ENCODE peak calls at places on chromosome 12, in five cellular contexts. One of them, this sample, is unnamed. For H3K4me1 and H3K36me3, the result is how much of the 10 kb centered on the place peaks cover.

GRCh38 chr12:18439541-18439940 is 178.2 kb downstream of the PIK3C2G start:
- DNase-seq in effector memory CD4-positive, alpha-beta T cell: no peak
- DNase-seq in HepG2: no peak
- DNase-seq in CD4-positive, alpha-beta memory T cell: no peak
- DNase-seq in body of pancreas: no peak
- DNase-seq in this sample: no peak

GRCh38 chr12:93292731-93293566 is 84.8 kb upstream of the NUDT4 start:
- DNase-seq in effector memory CD4-positive, alpha-beta T cell: no peak
- DNase-seq in HepG2: peak
- DNase-seq in CD4-positive, alpha-beta memory T cell: no peak
- DNase-seq in body of pancreas: no peak
- DNase-seq in this sample: no peak

GRCh38 chr12:110661337-110661972 is 27.5 kb downstream of the HVCN1 start:
- DNase-seq in effector memory CD4-positive, alpha-beta T cell: no peak
- DNase-seq in HepG2: no peak
- DNase-seq in CD4-positive, alpha-beta memory T cell: peak
- DNase-seq in body of pancreas: peak
- DNase-seq in this sample: peak

GRCh38 chr12:113252494-113252893 is 31.2 kb downstream of the TPCN1 start:
- DNase-seq in effector memory CD4-positive, alpha-beta T cell: no peak
- DNase-seq in HepG2: no peak
- DNase-seq in CD4-positive, alpha-beta memory T cell: no peak
- DNase-seq in body of pancreas: no peak
- DNase-seq in this sample: no peak

GRCh38 chr12:38664661-38665269 is 240.6 kb downstream of the CPNE8 start:
- DNase-seq in effector memory CD4-positive, alpha-beta T cell: no peak
- DNase-seq in HepG2: peak
- DNase-seq in CD4-positive, alpha-beta memory T cell: no peak
- DNase-seq in body of pancreas: no peak
- DNase-seq in this sample: no peak

GRCh38 chr12:113700943-113701342 is 229.3 kb upstream of the LHX5 start:
- DNase-seq in effector memory CD4-positive, alpha-beta T cell: no peak
- DNase-seq in HepG2: no peak
- DNase-seq in CD4-positive, alpha-beta memory T cell: no peak
- DNase-seq in body of pancreas: no peak
- DNase-seq in this sample: no peak

GRCh38 chr12:12156835-12157234 is 86.1 kb downstream of the BCL2L14 start:
- DNase-seq in effector memory CD4-positive, alpha-beta T cell: no peak
- DNase-seq in HepG2: no peak
- DNase-seq in CD4-positive, alpha-beta memory T cell: no peak
- DNase-seq in body of pancreas: no peak
- DNase-seq in this sample: no peak

GRCh38 chr12:40016960-40017359 is 88.9 kb downstream of the SLC2A13 start:
- DNase-seq in effector memory CD4-positive, alpha-beta T cell: no peak
- DNase-seq in HepG2: no peak
- DNase-seq in CD4-positive, alpha-beta memory T cell: no peak
- DNase-seq in body of pancreas: no peak
- DNase-seq in this sample: no peak

GRCh38 chr12:123111498-123112165 is 39.3 kb downstream of the PITPNM2 start:
- DNase-seq in effector memory CD4-positive, alpha-beta T cell: no peak
- DNase-seq in HepG2: no peak
- DNase-seq in CD4-positive, alpha-beta memory T cell: no peak
- DNase-seq in body of pancreas: no peak
- DNase-seq in this sample: no peak

GRCh38 chr12:67366530-67367196 is 97.5 kb downstream of the CAND1 start:
- DNase-seq in effector memory CD4-positive, alpha-beta T cell: no peak
- DNase-seq in HepG2: no peak
- DNase-seq in CD4-positive, alpha-beta memory T cell: no peak
- DNase-seq in body of pancreas: peak
- DNase-seq in this sample: no peak

GRCh38 chr12:17276196-17276595 is 670.2 kb upstream of the LMO3 start:
- DNase-seq in effector memory CD4-positive, alpha-beta T cell: no peak
- DNase-seq in HepG2: no peak
- DNase-seq in CD4-positive, alpha-beta memory T cell: no peak
- DNase-seq in body of pancreas: no peak
- DNase-seq in this sample: no peak

GRCh38 chr12:106138646-106139421 is at the start of gene NUAK1:
- DNase-seq in effector memory CD4-positive, alpha-beta T cell: no peak
- DNase-seq in HepG2: no peak
- DNase-seq in CD4-positive, alpha-beta memory T cell: no peak
- DNase-seq in body of pancreas: peak
- DNase-seq in this sample: peak

GRCh38 chr12:11601647-11602046 is 47.8 kb upstream of the ETV6 start:
- DNase-seq in effector memory CD4-positive, alpha-beta T cell: no peak
- DNase-seq in HepG2: no peak
- DNase-seq in CD4-positive, alpha-beta memory T cell: no peak
- DNase-seq in body of pancreas: no peak
- DNase-seq in this sample: no peak

GRCh38 chr12:6233121-6233971 is 33.1 kb downstream of the CD9 start:
- DNase-seq in effector memory CD4-positive, alpha-beta T cell: no peak
- DNase-seq in HepG2: no peak
- DNase-seq in CD4-positive, alpha-beta memory T cell: no peak
- DNase-seq in body of pancreas: peak
- DNase-seq in this sample: no peak

GRCh38 chr12:1820191-1820599 is at the start of gene LRTM2:
- DNase-seq in effector memory CD4-positive, alpha-beta T cell: no peak
- DNase-seq in HepG2: no peak
- DNase-seq in CD4-positive, alpha-beta memory T cell: no peak
- DNase-seq in body of pancreas: no peak
- DNase-seq in this sample: no peak

DNA sequence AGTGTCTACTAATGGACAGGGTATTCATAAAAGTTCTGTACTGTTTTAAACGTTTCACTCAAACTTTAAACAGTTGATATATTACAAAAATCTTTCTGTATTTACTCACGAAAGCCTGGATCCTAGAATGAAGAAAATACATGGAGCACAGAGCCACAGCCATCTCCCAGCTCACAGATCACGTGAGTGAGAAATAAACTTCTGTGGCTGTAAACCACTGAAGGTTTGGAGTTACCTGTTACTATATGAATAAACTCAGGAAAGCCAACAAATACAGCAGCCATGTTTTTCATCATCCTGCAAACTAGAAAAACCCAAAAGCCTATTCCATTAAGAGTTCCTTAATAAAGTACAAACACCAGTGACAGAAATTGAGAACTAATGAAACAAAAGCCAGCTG is 867 bp upstream of the TDG start:
- DNase-seq in effector memory CD4-positive, alpha-beta T cell: no peak
- DNase-seq in HepG2: no peak
- DNase-seq in CD4-positive, alpha-beta memory T cell: no peak
- DNase-seq in body of pancreas: no peak
- DNase-seq in this sample: no peak
- H3K4me3 ChIP-seq in effector memory CD4-positive, alpha-beta T cell: peak
- H3K4me3 ChIP-seq in HepG2: peak
- H3K4me3 ChIP-seq in CD4-positive, alpha-beta memory T cell: peak
- H3K4me3 ChIP-seq in body of pancreas: peak
- H3K4me3 ChIP-seq in this sample: peak

GRCh38 chr12:83245156-83245555 is 558.5 kb downstream of the TMTC2 start:
- DNase-seq in effector memory CD4-positive, alpha-beta T cell: no peak
- DNase-seq in HepG2: no peak
- DNase-seq in CD4-positive, alpha-beta memory T cell: no peak
- DNase-seq in body of pancreas: no peak
- DNase-seq in this sample: no peak
- H3K4me1 ChIP-seq in effector memory CD4-positive, alpha-beta T cell: under half
- H3K4me1 ChIP-seq in HepG2: under half
- H3K4me1 ChIP-seq in CD4-positive, alpha-beta memory T cell: under half
- H3K4me1 ChIP-seq in body of pancreas: under half
- H3K4me1 ChIP-seq in this sample: under half

GRCh38 chr12:45415393-45415817 is 199.5 kb downstream of the ANO6 start:
- DNase-seq in effector memory CD4-positive, alpha-beta T cell: no peak
- DNase-seq in HepG2: peak
- DNase-seq in CD4-positive, alpha-beta memory T cell: no peak
- DNase-seq in body of pancreas: peak
- DNase-seq in this sample: peak

GRCh38 chr12:45407188-45407850 is 191.4 kb downstream of the ANO6 start:
- DNase-seq in effector memory CD4-positive, alpha-beta T cell: no peak
- DNase-seq in HepG2: no peak
- DNase-seq in CD4-positive, alpha-beta memory T cell: no peak
- DNase-seq in body of pancreas: peak
- DNase-seq in this sample: no peak

GRCh38 chr12:45407967-45408743 is 192.3 kb downstream of the ANO6 start:
- DNase-seq in effector memory CD4-positive, alpha-beta T cell: no peak
- DNase-seq in HepG2: no peak
- DNase-seq in CD4-positive, alpha-beta memory T cell: no peak
- DNase-seq in body of pancreas: no peak
- DNase-seq in this sample: no peak

DNA sequence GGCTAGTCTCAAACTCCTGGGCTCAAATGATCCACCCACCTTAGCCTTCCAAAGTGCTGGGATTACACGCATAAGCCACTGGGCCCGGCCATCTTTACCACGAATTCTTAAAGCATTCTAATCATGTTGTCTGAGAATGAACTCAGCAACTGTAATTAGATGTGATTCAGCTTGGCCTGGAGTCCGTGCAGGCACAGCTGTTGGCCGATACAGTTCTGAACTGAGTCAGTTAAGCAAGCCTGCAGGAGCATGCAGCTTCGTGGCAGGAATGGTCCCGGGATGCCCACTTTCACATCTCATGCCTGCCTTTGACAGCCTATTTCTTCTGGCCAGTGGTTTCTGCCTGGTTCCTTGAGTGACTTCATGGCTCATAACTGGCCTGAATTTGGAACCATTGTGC is 194.1 kb downstream of the ANO6 start:
- DNase-seq in effector memory CD4-positive, alpha-beta T cell: no peak
- DNase-seq in HepG2: no peak
- DNase-seq in CD4-positive, alpha-beta memory T cell: no peak
- DNase-seq in body of pancreas: peak
- DNase-seq in this sample: peak
- H3K36me3 ChIP-seq in effector memory CD4-positive, alpha-beta T cell: under half
- H3K36me3 ChIP-seq in HepG2: half or more
- H3K36me3 ChIP-seq in CD4-positive, alpha-beta memory T cell: under half
- H3K36me3 ChIP-seq in body of pancreas: under half
- H3K36me3 ChIP-seq in this sample: under half

GRCh38 chr12:4331842-4332241 is 10.8 kb downstream of the TIGAR start:
- DNase-seq in effector memory CD4-positive, alpha-beta T cell: no peak
- DNase-seq in HepG2: no peak
- DNase-seq in CD4-positive, alpha-beta memory T cell: no peak
- DNase-seq in body of pancreas: no peak
- DNase-seq in this sample: no peak
- H3K4me3 ChIP-seq in effector memory CD4-positive, alpha-beta T cell: no peak
- H3K4me3 ChIP-seq in HepG2: no peak
- H3K4me3 ChIP-seq in CD4-positive, alpha-beta memory T cell: no peak
- H3K4me3 ChIP-seq in body of pancreas: no peak
- H3K4me3 ChIP-seq in this sample: no peak

DNA sequence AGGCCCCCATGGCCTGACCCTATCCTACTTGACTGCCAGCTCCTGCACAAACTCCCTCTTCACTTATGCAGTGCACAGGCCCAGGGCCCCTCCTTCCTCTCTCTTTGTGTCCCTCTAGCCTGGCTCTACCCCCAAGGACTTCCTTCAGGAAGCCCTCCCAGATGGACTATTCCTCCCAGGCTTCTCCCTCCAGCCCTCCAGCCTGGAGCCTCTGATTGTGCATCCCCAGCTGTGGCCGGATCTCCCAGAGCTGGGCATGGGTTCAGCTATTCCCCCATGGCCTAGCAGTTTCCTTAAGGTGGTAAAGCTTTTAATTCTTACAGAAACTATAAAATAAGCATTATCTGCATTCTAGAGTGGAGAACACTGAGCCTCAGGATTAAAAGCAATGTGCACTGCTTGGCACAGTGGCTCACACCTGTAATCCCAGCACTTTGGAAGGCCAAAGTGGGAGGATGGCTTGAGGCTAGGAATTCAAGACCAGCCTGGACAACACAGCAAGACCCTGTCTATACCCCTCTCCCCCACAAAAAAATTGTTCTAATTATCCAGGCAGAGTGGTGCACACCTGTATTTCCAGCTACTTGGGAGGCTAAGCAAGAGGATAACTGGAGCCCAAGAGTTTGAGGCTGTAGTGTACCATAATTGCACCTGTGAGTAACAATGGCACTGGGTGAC is 16.8 kb upstream of the KRT8 start:
- DNase-seq in effector memory CD4-positive, alpha-beta T cell: no peak
- DNase-seq in HepG2: no peak
- DNase-seq in CD4-positive, alpha-beta memory T cell: no peak
- DNase-seq in body of pancreas: no peak
- DNase-seq in this sample: no peak
- H3K4me1 ChIP-seq in effector memory CD4-positive, alpha-beta T cell: under half
- H3K4me1 ChIP-seq in HepG2: half or more
- H3K4me1 ChIP-seq in CD4-positive, alpha-beta memory T cell: under half
- H3K4me1 ChIP-seq in body of pancreas: under half
- H3K4me1 ChIP-seq in this sample: under half

GRCh38 chr12:54444202-54444601 is 25.1 kb upstream of the ITGA5 start:
- DNase-seq in effector memory CD4-positive, alpha-beta T cell: no peak
- DNase-seq in HepG2: no peak
- DNase-seq in CD4-positive, alpha-beta memory T cell: no peak
- DNase-seq in body of pancreas: no peak
- DNase-seq in this sample: no peak

GRCh38 chr12:54443446-54443845 is 24.4 kb upstream of the ITGA5 start:
- DNase-seq in effector memory CD4-positive, alpha-beta T cell: no peak
- DNase-seq in HepG2: no peak
- DNase-seq in CD4-positive, alpha-beta memory T cell: no peak
- DNase-seq in body of pancreas: no peak
- DNase-seq in this sample: no peak

GRCh38 chr12:54448344-54448743 is 25.1 kb downstream of the GTSF1 start:
- DNase-seq in effector memory CD4-positive, alpha-beta T cell: no peak
- DNase-seq in HepG2: no peak
- DNase-seq in CD4-positive, alpha-beta memory T cell: no peak
- DNase-seq in body of pancreas: no peak
- DNase-seq in this sample: no peak

GRCh38 chr12:54452628-54453027 is 20.8 kb downstream of the GTSF1 start:
- DNase-seq in effector memory CD4-positive, alpha-beta T cell: no peak
- DNase-seq in HepG2: no peak
- DNase-seq in CD4-positive, alpha-beta memory T cell: no peak
- DNase-seq in body of pancreas: no peak
- DNase-seq in this sample: no peak

GRCh38 chr12:54447917-54448316 is 25.5 kb downstream of the GTSF1 start:
- DNase-seq in effector memory CD4-positive, alpha-beta T cell: no peak
- DNase-seq in HepG2: no peak
- DNase-seq in CD4-positive, alpha-beta memory T cell: no peak
- DNase-seq in body of pancreas: no peak
- DNase-seq in this sample: no peak
- H3K36me3 ChIP-seq in effector memory CD4-positive, alpha-beta T cell: under half
- H3K36me3 ChIP-seq in HepG2: under half
- H3K36me3 ChIP-seq in CD4-positive, alpha-beta memory T cell: under half
- H3K36me3 ChIP-seq in body of pancreas: under half
- H3K36me3 ChIP-seq in this sample: under half

DNA sequence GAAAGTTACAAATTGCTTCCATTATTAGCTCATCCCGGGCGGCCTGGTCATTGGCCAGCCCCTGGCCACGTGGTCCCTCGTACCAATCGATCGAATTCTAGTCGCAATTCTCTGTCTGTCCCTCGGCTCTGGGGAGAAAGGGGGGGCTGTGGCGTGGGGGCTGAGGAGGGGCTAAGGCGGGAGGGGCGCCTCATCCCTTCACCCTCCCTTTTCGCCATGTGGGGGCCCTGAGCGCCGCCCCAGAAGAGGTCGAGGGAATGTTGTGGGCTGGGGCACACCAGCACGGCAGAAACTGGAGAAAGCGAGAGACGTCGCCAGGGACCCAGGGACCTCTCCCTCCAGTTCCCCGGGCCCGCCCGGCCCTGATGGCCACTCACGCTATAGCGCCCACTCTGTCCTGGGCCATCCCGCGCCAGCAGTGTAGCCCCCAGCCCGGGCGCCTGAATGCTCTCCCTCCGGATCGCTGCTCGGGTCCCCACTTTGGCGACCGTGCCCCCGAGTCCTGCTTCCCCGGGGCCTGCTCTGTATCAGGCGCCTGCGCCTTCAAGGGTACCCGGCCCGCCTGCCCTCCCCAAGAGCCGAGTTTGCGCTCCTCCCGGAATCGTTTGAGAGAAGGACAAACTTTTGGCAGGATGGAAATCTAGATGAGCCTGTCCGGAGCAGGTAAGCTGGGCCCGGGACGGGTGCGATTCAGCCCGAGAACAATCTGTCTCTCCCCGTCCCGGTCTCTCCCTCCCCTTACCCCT is 62.7 kb downstream of the SMUG1 start:
- DNase-seq in effector memory CD4-positive, alpha-beta T cell: no peak
- DNase-seq in HepG2: no peak
- DNase-seq in CD4-positive, alpha-beta memory T cell: no peak
- DNase-seq in body of pancreas: peak
- DNase-seq in this sample: no peak
- H3K4me3 ChIP-seq in effector memory CD4-positive, alpha-beta T cell: peak
- H3K4me3 ChIP-seq in HepG2: no peak
- H3K4me3 ChIP-seq in CD4-positive, alpha-beta memory T cell: no peak
- H3K4me3 ChIP-seq in body of pancreas: peak
- H3K4me3 ChIP-seq in this sample: peak

This sample was measured in left lung.